ENCODE peak calls at places on chromosomes 13 and 19, in four cellular contexts. L is GM12878, M is K562, E is HepG2. T is an unnamed sample.

GRCh38 chr13:21055511-21056045 is 5.8 kb downstream of the LATS2 start:
- DNase-seq in E (no peak), L (no peak), M (no peak), T (no peak)

GRCh38 chr19:4745986-4746385 is 22.3 kb upstream of the DPP9 start:
- DNase-seq in M (no peak), E (no peak), L (no peak), T (no peak)

GRCh38 chr13:90055121-90055520 is 1292.4 kb upstream of the MIR17HG start:
- DNase-seq in E (no peak), M (no peak), L (no peak), T (no peak)

GRCh38 chr13:30334663-30335386 is 27.5 kb upstream of the KATNAL1 start:
- DNase-seq in L (no peak), E (peak), M (peak), T (peak)

GRCh38 chr19:5434970-5435641 is 20.1 kb upstream of the ZNRF4 start:
- DNase-seq in E (peak), M (peak), L (no peak), T (no peak)

GRCh38 chr13:28337196-28338045 is 157.5 kb downstream of the FLT1 start:
- DNase-seq in E (no peak), M (no peak), L (no peak), T (no peak)

GRCh38 chr13:21676611-21677021 is 5.7 kb downstream of the FGF9 start:
- DNase-seq in M (peak), L (no peak), E (no peak), T (peak)

GRCh38 chr13:95447766-95448165 is 104.8 kb upstream of the CLDN10 start:
- DNase-seq in M (no peak), L (no peak), E (no peak), T (no peak)

GRCh38 chr13:31236211-31236786 is 36.5 kb downstream of the B3GLCT start:
- DNase-seq in L (no peak), M (peak), E (peak), T (peak)

GRCh38 chr13:42094641-42095040 is 46.2 kb downstream of the DGKH start:
- DNase-seq in L (no peak), M (no peak), E (no peak), T (no peak)

GRCh38 chr13:109569938-109570711 is 216.3 kb downstream of the IRS2 start:
- DNase-seq in E (no peak), M (no peak), L (peak), T (no peak)

GRCh38 chr19:42066075-42066754 is 3.8 kb downstream of the GRIK5 start:
- DNase-seq in E (no peak), M (peak), L (no peak), T (peak)

GRCh38 chr13:33363328-33363727 is 77.8 kb upstream of the STARD13 start:
- DNase-seq in M (no peak), E (no peak), L (peak), T (no peak)

GRCh38 chr19:30175987-30176386 is 196.2 kb upstream of the ZNF536 start:
- DNase-seq in L (no peak), E (no peak), M (no peak), T (no peak)

GRCh38 chr19:29003641-29004409 is 209.1 kb downstream of the UQCRFS1 start:
- DNase-seq in M (no peak), E (no peak), L (no peak), T (no peak)

GRCh38 chr13:79829880-79830279 is 348.9 kb downstream of the NDFIP2 start:
- DNase-seq in E (no peak), L (no peak), M (no peak), T (no peak)

GRCh38 chr19:30430206-30430734 is 58.1 kb downstream of the ZNF536 start:
- DNase-seq in E (no peak), M (no peak), L (no peak), T (no peak)

GRCh38 chr19:46984077-46985010 is 35.3 kb upstream of the NPAS1 start:
- DNase-seq in L (no peak), E (peak), M (no peak), T (peak)

GRCh38 chr13:48492123-48493075 is 40.5 kb downstream of the RCBTB2 start:
- DNase-seq in L (peak), E (no peak), M (peak), T (no peak)

GRCh38 chr13:30861163-30861562 is 44.9 kb upstream of the MEDAG start:
- DNase-seq in E (no peak), M (no peak), L (no peak), T (no peak)

GRCh38 chr19:34837262-34837661 is 64.2 kb upstream of the ZNF599 start:
- DNase-seq in E (no peak), M (no peak), L (no peak), T (peak)

GRCh38 chr19:38878575-38879399 is 712 bp upstream of the RINL start:
- DNase-seq in L (no peak), E (no peak), M (no peak), T (peak)

GRCh38 chr19:55552620-55553019 is 7.3 kb upstream of the SBK3 start:
- DNase-seq in M (no peak), L (no peak), E (peak), T (no peak)

GRCh38 chr13:86945596-86945995 is 725.6 kb upstream of the SLITRK5 start:
- DNase-seq in E (no peak), M (no peak), L (no peak), T (no peak)
- TF ChIP-seq GABPA in E (no peak), M (no peak), L (no peak), T (no peak)

DNA sequence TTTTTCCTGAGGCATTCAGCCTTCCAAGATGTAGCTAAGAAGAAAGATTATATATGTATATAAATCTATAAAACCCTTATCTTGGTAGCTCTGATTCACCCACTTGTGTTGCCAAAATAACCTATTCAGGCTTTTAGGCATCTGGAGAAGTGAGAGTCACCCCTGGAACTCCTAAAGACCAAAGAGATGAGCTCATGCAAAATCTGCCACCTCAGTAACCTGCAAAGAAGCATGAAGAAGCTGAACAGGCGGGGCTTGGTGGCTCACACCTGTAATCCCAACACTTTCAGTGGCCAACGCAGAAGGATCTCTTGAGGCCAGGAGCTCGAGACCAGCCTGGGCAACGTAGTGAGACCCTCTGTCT is 393.7 kb downstream of the FOXO1 start:
- DNase-seq in L (no peak), E (no peak), M (no peak), T (no peak)
- TF ChIP-seq SMC3 in L (no peak), E (no peak), M (no peak), T (no peak)

GRCh38 chr13:45205124-45205523 is 4.3 kb upstream of the KCTD4 start:
- DNase-seq in M (no peak), L (no peak), E (no peak), T (no peak)

GRCh38 chr13:45209229-45209628 is 8.4 kb upstream of the KCTD4 start:
- DNase-seq in L (no peak), M (no peak), E (no peak), T (no peak)

GRCh38 chr13:45206340-45206739 is 5.5 kb upstream of the KCTD4 start:
- DNase-seq in E (no peak), L (peak), M (no peak), T (no peak)

GRCh38 chr13:45208132-45208531 is 7.3 kb upstream of the KCTD4 start:
- DNase-seq in L (no peak), E (no peak), M (no peak), T (no peak)

GRCh38 chr13:45207319-45207718 is 6.5 kb upstream of the KCTD4 start:
- DNase-seq in M (no peak), L (no peak), E (no peak), T (no peak)
- TF ChIP-seq RFX5 in M (no peak), L (no peak), E (no peak), T (no peak)

DNA sequence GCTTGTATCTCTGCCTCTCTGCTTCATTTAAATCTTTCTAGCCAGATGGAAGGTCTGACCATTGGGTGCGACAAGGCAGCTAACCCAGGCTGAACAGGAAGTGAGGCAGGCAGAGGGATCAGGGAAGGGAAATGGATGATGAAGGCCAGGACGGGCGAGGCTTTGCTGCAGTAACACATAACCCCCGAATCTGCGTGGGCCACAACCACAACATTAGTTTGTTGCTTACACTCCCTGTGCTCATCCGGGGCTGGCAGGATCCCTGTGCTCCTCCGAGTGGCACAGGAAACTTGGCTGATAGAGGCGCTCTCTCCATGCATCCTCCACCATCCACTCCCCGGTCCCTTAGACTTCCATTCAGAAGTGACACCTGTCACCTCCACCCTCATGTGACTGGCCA is 1.1 kb upstream of the FLT3LG start:
- DNase-seq in M (no peak), E (no peak), L (no peak), T (no peak)
- TF ChIP-seq GABPA in M (no peak), E (no peak), L (no peak), T (no peak)

DNA sequence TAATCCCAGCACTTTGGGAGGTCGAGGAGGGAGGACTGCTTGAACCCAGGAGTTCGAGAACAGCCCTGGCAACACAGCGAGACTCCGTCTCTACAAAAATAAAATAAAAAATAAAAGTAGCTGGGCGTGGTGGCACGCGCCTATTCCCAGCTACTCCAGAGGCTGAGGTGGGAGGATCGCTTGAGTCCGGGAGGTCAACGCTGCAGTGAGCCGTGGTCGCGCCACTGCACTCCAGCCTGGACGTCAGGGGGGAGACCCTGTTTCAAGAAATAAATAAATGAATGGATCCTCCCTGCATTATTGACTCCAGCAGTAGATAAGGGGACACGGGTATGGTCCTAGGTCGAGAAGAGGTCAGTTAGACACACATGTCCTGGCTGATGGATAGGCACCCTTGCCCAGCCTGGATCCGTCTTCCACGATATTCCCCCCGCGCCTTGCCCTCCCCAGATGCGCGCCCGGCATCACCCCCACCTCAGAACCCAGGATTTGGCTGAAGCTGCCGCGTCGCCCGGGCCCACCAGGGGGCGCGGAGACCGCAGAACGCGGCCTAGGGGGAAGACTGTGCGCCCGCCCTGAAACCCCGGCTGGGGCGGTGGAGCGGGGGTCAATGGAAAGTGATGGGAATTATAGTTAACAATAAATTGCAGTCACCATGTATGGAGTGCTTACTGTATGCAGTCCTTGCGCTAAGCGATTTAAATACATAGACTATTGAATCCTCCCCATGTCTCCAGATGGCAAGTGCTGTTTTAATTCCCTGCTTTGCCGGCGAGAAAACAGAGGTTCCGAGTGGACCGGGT is 2.1 kb upstream of the HOOK2 start:
- DNase-seq in E (peak), L (no peak), M (peak), T (peak)
- TF ChIP-seq SMC3 in E (peak), L (peak), M (peak), T (peak)

GRCh38 chr13:68234278-68234677 is 1004.1 kb upstream of the PCDH9 start:
- DNase-seq in L (no peak), M (no peak), E (no peak), T (peak)
- TF ChIP-seq RFX5 in L (no peak), M (no peak), E (no peak), T (no peak)

GRCh38 chr19:49473868-49474544 is at the start of gene FLT3LG:
- DNase-seq in E (peak), M (peak), L (no peak), T (peak)
- TF ChIP-seq GABPA in E (no peak), M (no peak), L (no peak), T (no peak)

GRCh38 chr19:11201791-11202190 is 4.4 kb upstream of the KANK2 start:
- DNase-seq in L (no peak), E (no peak), M (no peak), T (no peak)

GRCh38 chr19:11202488-11203193 is 5.3 kb upstream of the KANK2 start:
- DNase-seq in L (no peak), E (no peak), M (no peak), T (no peak)

GRCh38 chr19:11204943-11205349 is 7.6 kb upstream of the KANK2 start:
- DNase-seq in E (no peak), M (no peak), L (peak), T (peak)

GRCh38 chr19:11204076-11204602 is 6.8 kb upstream of the KANK2 start:
- DNase-seq in M (no peak), L (no peak), E (no peak), T (no peak)

DNA sequence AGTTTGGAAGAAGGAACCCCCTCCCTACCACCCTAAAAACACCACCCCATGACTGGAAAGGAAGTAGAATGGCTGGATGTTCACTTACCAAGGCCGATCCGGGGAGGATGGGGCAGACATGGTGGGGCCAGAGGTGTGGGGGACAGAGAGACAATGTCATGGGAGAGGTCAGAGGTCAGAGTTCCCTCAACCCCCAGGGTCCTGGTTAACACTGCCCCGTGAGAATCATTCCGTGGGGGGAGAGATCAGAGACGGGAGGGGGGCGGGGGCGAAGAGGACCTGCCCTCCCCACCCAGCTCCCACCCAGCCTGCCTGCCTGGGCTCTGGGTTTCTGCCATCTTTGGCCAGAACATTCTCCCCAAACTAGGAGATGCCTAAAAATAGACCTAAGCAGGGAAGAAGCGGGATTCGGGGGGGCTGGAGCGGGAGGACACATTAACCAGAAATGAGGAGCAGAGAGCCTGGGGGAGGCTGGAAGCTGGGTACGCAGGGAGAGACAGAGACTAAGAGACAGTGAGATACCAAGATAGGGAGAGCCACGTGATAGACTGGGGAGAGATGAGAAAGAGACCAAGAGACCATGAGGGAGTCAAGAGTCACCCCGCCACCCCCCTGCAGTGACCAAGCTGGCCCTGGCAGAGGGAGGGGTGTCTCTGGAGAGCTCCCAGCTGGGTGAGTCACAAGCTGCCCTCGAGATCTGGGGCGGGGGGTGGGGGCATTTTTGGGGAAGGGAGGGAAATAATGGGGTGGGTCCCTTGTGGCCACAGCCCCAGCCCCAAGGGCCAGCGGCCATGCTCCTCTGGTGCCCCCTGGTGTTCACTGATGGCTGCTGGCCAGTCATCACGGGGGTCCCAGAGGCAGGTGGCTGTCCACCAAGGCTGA is 6.1 kb upstream of the KANK2 start:
- DNase-seq in M (peak), E (peak), L (no peak), T (peak)
- TF ChIP-seq SMC3 in M (peak), E (peak), L (peak), T (peak)

DNA sequence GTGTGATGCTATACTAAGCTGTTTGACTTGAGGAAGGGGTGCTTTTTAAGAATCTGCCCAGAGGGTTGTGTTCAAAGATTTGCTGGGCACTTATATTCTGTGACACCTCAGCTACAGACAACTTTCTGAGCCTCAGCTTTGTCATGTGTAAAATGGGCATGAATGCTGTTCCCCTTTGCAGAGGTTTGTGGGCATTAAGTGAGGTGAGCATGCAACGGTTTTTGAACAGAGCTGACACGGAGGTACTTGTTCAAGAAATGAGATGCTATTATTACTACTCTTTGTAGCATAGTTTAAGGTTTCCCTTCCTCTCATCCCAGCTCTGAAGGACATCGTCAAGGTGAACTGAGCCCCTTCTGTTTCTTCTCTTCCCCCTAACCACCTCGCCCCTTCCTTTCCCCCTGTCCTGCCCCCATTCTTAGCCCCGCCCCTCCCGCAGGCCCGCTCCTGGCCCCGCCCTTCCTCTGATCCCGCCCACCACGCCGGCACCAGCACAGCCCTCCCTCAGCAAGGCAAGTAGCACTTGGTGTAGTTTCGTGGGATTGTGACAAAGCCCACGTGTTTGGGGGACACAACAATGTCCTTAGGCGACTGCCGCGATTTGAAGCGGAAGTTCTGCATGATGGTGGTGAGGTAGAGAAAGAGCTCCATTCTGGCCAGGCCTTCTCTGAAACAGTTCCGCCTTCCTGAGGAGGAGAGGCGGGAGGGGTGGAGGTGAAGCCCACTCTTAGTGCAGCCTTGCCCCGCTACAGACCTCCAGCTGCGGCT is 26.1 kb upstream of the CYP2A7 start:
- DNase-seq in M (peak), L (no peak), E (no peak), T (no peak)
- TF ChIP-seq RFX5 in M (no peak), L (no peak), E (no peak), T (no peak)

GRCh38 chr19:17496337-17496997 is 15.0 kb upstream of the PGLS start:
- DNase-seq in E (peak), L (peak), M (peak), T (peak)
- TF ChIP-seq GABPA in E (no peak), L (no peak), M (no peak), T (no peak)

T was measured in SK-N-SH.